ENCODE peak calls at places on chromosome 21, in six cellular contexts. R is choroid plexus epithelial cell, H is lung, Z is pulmonary artery endothelial cell, D is mesothelial cell of epicardium, M is mesendoderm. O is an unnamed sample.

GRCh38 chr21:45302082-45303061 is 14.7 kb upstream of the POFUT2 start:
- DNase-seq in R (peak; percentile 84), H (no peak), Z (no peak), D (no peak), M (no peak), O (no peak)

GRCh38 chr21:41653944-41654625 is 112.8 kb downstream of the RIPK4 start:
- DNase-seq in R (peak; percentile 77), H (no peak), Z (peak; percentile 11), D (no peak), M (no peak), O (peak; percentile 50)

GRCh38 chr21:35258521-35258920 is 209.4 kb upstream of the RUNX1 start:
- DNase-seq in R (no peak), H (no peak), Z (no peak), D (no peak), M (no peak), O (no peak)

GRCh38 chr21:31161157-31161556 is 122.9 kb upstream of the KRTAP19-8 start:
- DNase-seq in R (no peak), H (no peak), Z (no peak), D (no peak), M (peak; percentile 97), O (no peak)

GRCh38 chr21:39009587-39010225 is 173.5 kb downstream of the PSMG1 start:
- DNase-seq in R (no peak), H (no peak), Z (no peak), D (no peak), M (no peak), O (no peak)

GRCh38 chr21:35102488-35103407 is 53.6 kb upstream of the RUNX1 start:
- DNase-seq in R (peak; percentile 61), H (peak; percentile 40), Z (no peak), D (no peak), M (no peak), O (no peak)

GRCh38 chr21:44528634-44528995 is 11.4 kb downstream of the KRTAP10-1 start:
- DNase-seq in R (no peak), H (no peak), Z (no peak), D (no peak), M (no peak), O (no peak)

GRCh38 chr21:17777321-17777720 is 41.8 kb downstream of the C21orf91 start:
- DNase-seq in R (no peak), H (no peak), Z (no peak), D (no peak), M (no peak), O (no peak)

GRCh38 chr21:27134513-27134912 is 167.6 kb upstream of the ADAMTS5 start:
- DNase-seq in R (peak; percentile 56), H (no peak), Z (no peak), D (no peak), M (no peak), O (no peak)

GRCh38 chr21:38671716-38672115 is 134.0 kb upstream of the ETS2 start:
- DNase-seq in R (peak; percentile 52), H (no peak), Z (no peak), D (no peak), M (no peak), O (no peak)

GRCh38 chr21:36518883-36519492 is 39.1 kb upstream of the CLDN14 start:
- DNase-seq in R (no peak), H (no peak), Z (no peak), D (no peak), M (no peak), O (no peak)

GRCh38 chr21:17585875-17586450 is 26.7 kb downstream of the BTG3 start:
- DNase-seq in R (peak; percentile 78), H (no peak), Z (no peak), D (no peak), M (peak; percentile 50), O (no peak)

GRCh38 chr21:44529011-44529421 is 11.0 kb downstream of the KRTAP10-1 start:
- DNase-seq in R (no peak), H (no peak), Z (no peak), D (no peak), M (no peak), O (no peak)

GRCh38 chr21:15018382-15018781 is 46.4 kb downstream of the NRIP1 start:
- DNase-seq in R (no peak), H (no peak), Z (no peak), D (no peak), M (no peak), O (no peak)

GRCh38 chr21:26659181-26659580 is 86.1 kb upstream of the CYYR1 start:
- DNase-seq in R (peak; percentile 1), H (no peak), Z (no peak), D (no peak), M (peak; percentile 4), O (no peak)

GRCh38 chr21:46393451-46393940 is 65.2 kb upstream of the DIP2A start:
- DNase-seq in R (no peak), H (no peak), Z (no peak), D (no peak), M (no peak), O (no peak)

GRCh38 chr21:23950344-23950743 is 1656.9 kb downstream of the MRPL39 start:
- DNase-seq in R (no peak), H (no peak), Z (no peak), D (no peak), M (no peak), O (no peak)

GRCh38 chr21:8998946-8999681 is 1522.3 kb upstream of the TPTE start:
- DNase-seq in R (no peak), H (no peak), Z (no peak), D (no peak), M (no peak), O (no peak)

GRCh38 chr21:21000576-21001175 is 2.5 kb downstream of the NCAM2 start:
- DNase-seq in R (no peak), H (no peak), Z (no peak), D (no peak), M (no peak), O (no peak)

GRCh38 chr21:27636671-27637070 is 669.8 kb upstream of the ADAMTS5 start:
- DNase-seq in R (no peak), H (no peak), Z (no peak), D (no peak), M (no peak), O (no peak)

GRCh38 chr21:25350056-25350455 is 257.2 kb downstream of the MRPL39 start:
- DNase-seq in R (peak; percentile 76), H (no peak), Z (no peak), D (no peak), M (peak; percentile 50), O (no peak)

GRCh38 chr21:17462276-17462981 is 50.4 kb upstream of the CXADR start:
- DNase-seq in R (peak; percentile 39), H (no peak), Z (peak; percentile 35), D (no peak), M (no peak), O (no peak)

GRCh38 chr21:44299458-44300261 is at the start of gene PFKL:
- DNase-seq in R (peak; percentile 43), H (peak; percentile 59), Z (no peak), D (peak; percentile 65), M (peak; percentile 61), O (no peak)

GRCh38 chr21:45130324-45130774 is 56.0 kb downstream of the ADARB1 start:
- DNase-seq in R (peak; percentile 88), H (no peak), Z (no peak), D (no peak), M (no peak), O (no peak)

GRCh38 chr21:33541105-33541711 is 709 bp downstream of the GART start:
- DNase-seq in R (peak; percentile 44), H (no peak), Z (no peak), D (no peak), M (peak; percentile 52), O (no peak)

GRCh38 chr21:35208810-35209517 is 159.9 kb upstream of the RUNX1 start:
- DNase-seq in R (peak; percentile 75), H (no peak), Z (no peak), D (no peak), M (no peak), O (no peak)

GRCh38 chr21:15837603-15838002 is 107.8 kb downstream of the USP25 start:
- DNase-seq in R (peak; percentile 84), H (no peak), Z (no peak), D (no peak), M (no peak), O (no peak)

O was measured in AG04449.